ENCODE peak calls at places on chromosomes 4 and X, in nine cellular contexts. A is colonic mucosa, U is neural progenitor cell, X is pancreas, N is body of pancreas, Q is GM06990, M is left lung, E is ovary, R is bronchial epithelial cell. B is an unnamed sample.

GRCh38 chrX:1727531-1728027 is 112.7 kb downstream of the ASMT start:
- DNase-seq in N (no peak), E (no peak), Q (no peak), R (peak; percentile 39), A (no peak), M (no peak), X (no peak), U (no peak), B (no peak)

GRCh38 chrX:65596270-65596669 is 61.7 kb upstream of the LAS1L start:
- DNase-seq in N (no peak), R (peak; percentile 69), Q (no peak), M (no peak), X (no peak), E (no peak), U (no peak), A (no peak), B (peak; percentile 43)

GRCh38 chrX:120549483-120550452 is 11.0 kb downstream of the CUL4B start:
- DNase-seq in U (no peak), X (no peak), E (no peak), N (no peak), M (no peak), R (peak; percentile 89), Q (no peak), A (no peak), B (no peak)

GRCh38 chr4:7103599-7104365 is 35.9 kb upstream of the GRPEL1 start:
- DNase-seq in R (no peak), X (peak; percentile 89), U (peak; percentile 76), M (no peak), N (peak; percentile 90), E (peak; percentile 68), A (peak; percentile 82), Q (no peak), B (no peak)

GRCh38 chr4:22720091-22720490 is 27.4 kb downstream of the GBA3 start:
- DNase-seq in U (no peak), X (no peak), A (no peak), E (no peak), R (no peak), M (no peak), Q (no peak), N (no peak), B (no peak)

GRCh38 chr4:21827575-21827974 is 121.0 kb downstream of the KCNIP4 start:
- DNase-seq in R (no peak), X (no peak), U (no peak), N (no peak), E (no peak), A (no peak), M (no peak), Q (no peak), B (no peak)

GRCh38 chr4:1752284-1753041 is 31.1 kb downstream of the TACC3 start:
- DNase-seq in U (no peak), M (no peak), Q (no peak), E (no peak), N (no peak), X (no peak), A (no peak), R (peak; percentile 64), B (peak; percentile 37)

GRCh38 chrX:108097380-108097779 is 5.8 kb downstream of the ATG4A start:
- DNase-seq in N (no peak), X (no peak), A (no peak), E (no peak), R (peak; percentile 26), M (no peak), U (no peak), Q (no peak), B (no peak)

GRCh38 chr4:3713817-3714641 is 52.2 kb upstream of the ADRA2C start:
- DNase-seq in Q (no peak), N (no peak), A (no peak), X (no peak), E (no peak), R (no peak), M (peak; percentile 39), U (no peak), B (no peak)

GRCh38 chr4:30429813-30430466 is 290.2 kb upstream of the PCDH7 start:
- DNase-seq in Q (peak; percentile 9), M (no peak), R (peak; percentile 90), N (no peak), X (no peak), E (no peak), A (no peak), U (no peak), B (no peak)

GRCh38 chr4:5980436-5981155 is 37.6 kb downstream of the C4orf50 start:
- DNase-seq in N (no peak), E (no peak), R (no peak), Q (no peak), M (no peak), U (no peak), X (no peak), A (no peak), B (no peak)
- TF ChIP-seq CTCF in N (no peak), E (no peak), R (no peak), Q (no peak), M (no peak), U (no peak), X (no peak), A (no peak), B (no peak)

GRCh38 chr4:19577121-19577520 is 674.6 kb upstream of the SLIT2 start:
- DNase-seq in X (no peak), U (no peak), A (no peak), R (no peak), E (no peak), N (no peak), Q (no peak), M (no peak), B (no peak)

GRCh38 chr4:19583827-19584569 is 667.7 kb upstream of the SLIT2 start:
- DNase-seq in X (no peak), U (no peak), M (no peak), R (peak; percentile 4), Q (no peak), A (no peak), N (no peak), E (no peak), B (no peak)

GRCh38 chr4:19575959-19576358 is 675.7 kb upstream of the SLIT2 start:
- DNase-seq in M (no peak), U (no peak), Q (no peak), N (no peak), X (no peak), A (no peak), E (no peak), R (peak; percentile 27), B (no peak)

DNA sequence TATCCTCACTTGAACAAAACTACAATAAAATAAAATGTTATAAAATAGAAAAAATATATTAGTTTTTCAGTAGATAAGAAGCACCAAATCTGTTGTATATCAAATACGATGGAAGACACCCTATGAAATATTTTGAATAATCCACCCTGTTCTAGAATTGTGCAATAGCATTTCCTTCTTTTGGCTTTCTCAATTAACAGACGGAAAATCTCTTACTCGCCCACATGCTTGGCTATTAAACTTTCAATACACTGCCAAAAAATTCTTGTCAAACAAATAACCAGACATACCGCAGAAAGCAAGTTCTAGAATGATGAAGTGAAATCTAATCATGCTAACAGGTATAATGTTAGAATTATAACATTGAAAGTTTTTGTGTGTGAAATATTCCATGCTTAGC is 671.6 kb upstream of the SLIT2 start:
- DNase-seq in R (peak; percentile 38), E (no peak), X (no peak), M (no peak), U (no peak), N (no peak), A (no peak), Q (no peak), B (no peak)
- TF ChIP-seq CTCF in R (no peak), E (no peak), X (no peak), M (no peak), U (no peak), N (no peak), A (no peak), Q (no peak), B (no peak)

DNA sequence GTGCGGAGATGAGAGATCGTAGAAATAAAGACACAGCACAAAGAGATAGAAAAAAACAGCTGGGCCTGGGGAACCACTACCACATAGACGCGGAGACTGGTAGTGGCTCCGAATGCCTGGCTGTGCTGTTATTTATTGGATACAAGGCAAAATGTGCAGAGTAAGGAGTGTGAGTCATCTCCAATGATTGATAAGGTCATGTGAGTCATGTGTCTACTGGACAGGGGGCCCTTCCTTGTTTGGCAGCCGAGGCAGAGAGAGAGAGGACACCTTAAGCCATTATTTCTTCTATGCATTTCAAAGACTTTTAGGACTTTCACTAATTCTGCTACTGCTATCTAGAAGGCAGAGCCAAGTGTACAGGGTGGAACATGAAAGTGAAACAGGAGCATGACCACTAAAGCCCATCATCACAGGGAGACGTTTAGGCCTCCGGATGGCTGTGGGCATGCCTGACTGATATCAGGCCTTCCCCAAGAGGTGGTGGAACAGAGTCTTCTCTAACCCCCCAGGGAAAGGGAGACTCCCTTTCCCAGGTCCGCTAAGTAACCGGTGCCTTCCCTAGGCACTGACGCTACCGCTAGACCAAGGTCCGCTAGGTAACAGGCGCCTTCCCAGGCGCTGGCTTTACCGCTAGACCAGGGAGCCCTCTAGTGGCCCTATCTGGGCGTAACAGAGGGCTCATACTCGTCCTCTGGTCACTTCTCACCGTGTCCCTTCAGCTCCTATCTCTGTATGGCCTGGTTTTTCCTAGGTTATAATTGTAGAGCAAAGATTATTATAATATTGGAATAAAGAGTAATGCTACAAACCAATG is 921.5 kb upstream of the PCDH10 start:
- DNase-seq in A (peak; percentile 24), N (peak; percentile 49), X (peak; percentile 63), M (peak; percentile 60), U (peak; percentile 88), E (no peak), Q (no peak), R (peak; percentile 2), B (no peak)
- TF ChIP-seq CTCF in A (peak; percentile 23), N (peak; percentile 22), X (peak; percentile 40), M (no peak), U (peak; percentile 78), E (no peak), Q (peak; percentile 7), R (peak; percentile 49), B (no peak)

GRCh38 chrX:53373307-53373706 is 49.1 kb downstream of the SMC1A start:
- DNase-seq in U (no peak), X (no peak), R (no peak), A (no peak), E (no peak), M (no peak), N (no peak), Q (no peak), B (no peak)

GRCh38 chrX:53379008-53379710 is 43.3 kb downstream of the SMC1A start:
- DNase-seq in M (no peak), N (no peak), E (no peak), A (no peak), X (no peak), Q (no peak), R (no peak), U (no peak), B (no peak)

GRCh38 chrX:53377464-53377863 is 45.0 kb downstream of the SMC1A start:
- DNase-seq in X (no peak), A (no peak), M (no peak), E (no peak), U (no peak), Q (no peak), N (no peak), R (no peak), B (no peak)

GRCh38 chrX:53374222-53374820 is 48.1 kb downstream of the SMC1A start:
- DNase-seq in N (no peak), Q (no peak), E (no peak), U (no peak), X (no peak), R (no peak), A (no peak), M (no peak), B (no peak)

DNA sequence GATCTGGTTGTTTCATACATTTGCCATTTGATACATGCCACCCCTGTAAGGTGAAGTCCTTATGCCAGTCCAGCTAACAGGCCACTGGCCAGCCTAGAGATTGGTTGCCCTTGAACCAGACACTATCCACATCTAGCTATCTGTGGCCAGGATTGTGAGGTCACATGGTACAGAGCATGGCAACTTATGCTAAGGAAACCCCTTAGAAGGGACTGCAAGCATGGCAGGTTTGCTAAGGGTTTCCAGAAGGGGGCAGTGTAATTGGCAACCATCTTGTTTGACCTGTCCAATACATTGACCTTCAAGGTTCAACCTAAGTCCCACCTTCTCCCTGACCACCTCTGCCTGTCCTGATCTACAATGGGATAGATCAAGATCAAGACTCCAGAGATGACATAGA is 47.5 kb downstream of the SMC1A start:
- DNase-seq in E (no peak), U (no peak), R (no peak), M (no peak), Q (no peak), X (no peak), A (no peak), N (no peak), B (no peak)
- TF ChIP-seq CTCF in E (no peak), U (no peak), R (no peak), M (no peak), Q (no peak), X (no peak), A (no peak), N (no peak), B (no peak)